ENCODE peak calls at places on chromosomes 16 and 17, in ten cellular contexts. One of them, this sample, is unnamed.

GRCh38 chr16:89815639-89816348 is 653 bp downstream of the FANCA start:
- DNase-seq in ovary: no peak
- DNase-seq in Peyer's patch: no peak
- DNase-seq in IMR-90: no peak
- DNase-seq in tibial nerve: no peak
- DNase-seq in adrenal gland: no peak
- DNase-seq in HCT116: no peak
- DNase-seq in uterus: no peak
- DNase-seq in A549: no peak
- DNase-seq in sigmoid colon: no peak
- DNase-seq in this sample: no peak

GRCh38 chr17:69557339-69557738 is 142.8 kb downstream of the MAP2K6 start:
- DNase-seq in ovary: no peak
- DNase-seq in Peyer's patch: no peak
- DNase-seq in IMR-90: no peak
- DNase-seq in tibial nerve: no peak
- DNase-seq in adrenal gland: no peak
- DNase-seq in HCT116: no peak
- DNase-seq in uterus: no peak
- DNase-seq in A549: no peak
- DNase-seq in sigmoid colon: no peak
- DNase-seq in this sample: no peak

GRCh38 chr17:78717431-78717980 is 64.6 kb downstream of the CYTH1 start:
- DNase-seq in ovary: no peak
- DNase-seq in Peyer's patch: no peak
- DNase-seq in IMR-90: peak; percentile 26
- DNase-seq in tibial nerve: peak; percentile 23
- DNase-seq in adrenal gland: peak; percentile 33
- DNase-seq in HCT116: no peak
- DNase-seq in uterus: peak; percentile 28
- DNase-seq in A549: peak; percentile 74
- DNase-seq in sigmoid colon: peak; percentile 75
- DNase-seq in this sample: no peak

GRCh38 chr16:14202697-14203096 is 131.6 kb downstream of the MRTFB start:
- DNase-seq in ovary: no peak
- DNase-seq in Peyer's patch: no peak
- DNase-seq in IMR-90: no peak
- DNase-seq in tibial nerve: no peak
- DNase-seq in adrenal gland: no peak
- DNase-seq in HCT116: peak; percentile 10
- DNase-seq in uterus: no peak
- DNase-seq in A549: no peak
- DNase-seq in sigmoid colon: no peak
- DNase-seq in this sample: no peak

GRCh38 chr17:78532311-78532710 is 44.9 kb downstream of the DNAH17 start:
- DNase-seq in ovary: no peak
- DNase-seq in Peyer's patch: no peak
- DNase-seq in IMR-90: no peak
- DNase-seq in tibial nerve: no peak
- DNase-seq in adrenal gland: no peak
- DNase-seq in HCT116: no peak
- DNase-seq in uterus: no peak
- DNase-seq in A549: no peak
- DNase-seq in sigmoid colon: no peak
- DNase-seq in this sample: no peak

GRCh38 chr16:8928467-8928957 is 35.2 kb downstream of the USP7 start:
- DNase-seq in ovary: no peak
- DNase-seq in Peyer's patch: no peak
- DNase-seq in IMR-90: peak; percentile 60
- DNase-seq in tibial nerve: no peak
- DNase-seq in adrenal gland: no peak
- DNase-seq in HCT116: no peak
- DNase-seq in uterus: no peak
- DNase-seq in A549: no peak
- DNase-seq in sigmoid colon: no peak
- DNase-seq in this sample: no peak

GRCh38 chr16:49461517-49461951 is 87.9 kb downstream of the C16orf78 start:
- DNase-seq in ovary: no peak
- DNase-seq in Peyer's patch: peak; percentile 36
- DNase-seq in IMR-90: no peak
- DNase-seq in tibial nerve: no peak
- DNase-seq in adrenal gland: peak; percentile 11
- DNase-seq in HCT116: no peak
- DNase-seq in uterus: no peak
- DNase-seq in A549: no peak
- DNase-seq in sigmoid colon: peak; percentile 59
- DNase-seq in this sample: no peak

GRCh38 chr16:24281466-24281865 is 25.3 kb downstream of the CACNG3 start:
- DNase-seq in ovary: no peak
- DNase-seq in Peyer's patch: no peak
- DNase-seq in IMR-90: no peak
- DNase-seq in tibial nerve: no peak
- DNase-seq in adrenal gland: no peak
- DNase-seq in HCT116: no peak
- DNase-seq in uterus: no peak
- DNase-seq in A549: no peak
- DNase-seq in sigmoid colon: no peak
- DNase-seq in this sample: no peak

GRCh38 chr16:35744084-35744483 is 2284.7 kb downstream of the TP53TG3F start:
- DNase-seq in ovary: no peak
- DNase-seq in Peyer's patch: no peak
- DNase-seq in IMR-90: no peak
- DNase-seq in tibial nerve: no peak
- DNase-seq in adrenal gland: no peak
- DNase-seq in HCT116: no peak
- DNase-seq in uterus: no peak
- DNase-seq in A549: no peak
- DNase-seq in sigmoid colon: no peak
- DNase-seq in this sample: no peak
- H3K27ac ChIP-seq in ovary: no peak overlapping the region
- H3K27ac ChIP-seq in Peyer's patch: no peak overlapping the region
- H3K27ac ChIP-seq in IMR-90: no peak overlapping the region
- H3K27ac ChIP-seq in tibial nerve: no peak overlapping the region
- H3K27ac ChIP-seq in adrenal gland: no peak overlapping the region
- H3K27ac ChIP-seq in HCT116: no peak overlapping the region
- H3K27ac ChIP-seq in uterus: no peak overlapping the region
- H3K27ac ChIP-seq in A549: no peak overlapping the region
- H3K27ac ChIP-seq in sigmoid colon: no peak overlapping the region
- H3K27ac ChIP-seq in this sample: no peak overlapping the region

GRCh38 chr17:47882247-47882646 is 13.8 kb upstream of the SP2 start:
- DNase-seq in ovary: no peak
- DNase-seq in Peyer's patch: peak; percentile 79
- DNase-seq in IMR-90: peak; percentile 32
- DNase-seq in tibial nerve: no peak
- DNase-seq in adrenal gland: no peak
- DNase-seq in HCT116: no peak
- DNase-seq in uterus: no peak
- DNase-seq in A549: no peak
- DNase-seq in sigmoid colon: no peak
- DNase-seq in this sample: no peak

GRCh38 chr17:47883589-47884426 is 12.2 kb upstream of the SP2 start:
- DNase-seq in ovary: no peak
- DNase-seq in Peyer's patch: peak; percentile 80
- DNase-seq in IMR-90: no peak
- DNase-seq in tibial nerve: no peak
- DNase-seq in adrenal gland: no peak
- DNase-seq in HCT116: no peak
- DNase-seq in uterus: peak; percentile 41
- DNase-seq in A549: no peak
- DNase-seq in sigmoid colon: no peak
- DNase-seq in this sample: no peak

GRCh38 chr17:47882695-47883588 is 13.1 kb upstream of the SP2 start:
- DNase-seq in ovary: no peak
- DNase-seq in Peyer's patch: peak; percentile 62
- DNase-seq in IMR-90: no peak
- DNase-seq in tibial nerve: no peak
- DNase-seq in adrenal gland: no peak
- DNase-seq in HCT116: no peak
- DNase-seq in uterus: no peak
- DNase-seq in A549: no peak
- DNase-seq in sigmoid colon: no peak
- DNase-seq in this sample: no peak

GRCh38 chr17:47884427-47884740 is 11.7 kb upstream of the SP2 start:
- DNase-seq in ovary: no peak
- DNase-seq in Peyer's patch: no peak
- DNase-seq in IMR-90: no peak
- DNase-seq in tibial nerve: no peak
- DNase-seq in adrenal gland: no peak
- DNase-seq in HCT116: no peak
- DNase-seq in uterus: no peak
- DNase-seq in A549: no peak
- DNase-seq in sigmoid colon: no peak
- DNase-seq in this sample: no peak

DNA sequence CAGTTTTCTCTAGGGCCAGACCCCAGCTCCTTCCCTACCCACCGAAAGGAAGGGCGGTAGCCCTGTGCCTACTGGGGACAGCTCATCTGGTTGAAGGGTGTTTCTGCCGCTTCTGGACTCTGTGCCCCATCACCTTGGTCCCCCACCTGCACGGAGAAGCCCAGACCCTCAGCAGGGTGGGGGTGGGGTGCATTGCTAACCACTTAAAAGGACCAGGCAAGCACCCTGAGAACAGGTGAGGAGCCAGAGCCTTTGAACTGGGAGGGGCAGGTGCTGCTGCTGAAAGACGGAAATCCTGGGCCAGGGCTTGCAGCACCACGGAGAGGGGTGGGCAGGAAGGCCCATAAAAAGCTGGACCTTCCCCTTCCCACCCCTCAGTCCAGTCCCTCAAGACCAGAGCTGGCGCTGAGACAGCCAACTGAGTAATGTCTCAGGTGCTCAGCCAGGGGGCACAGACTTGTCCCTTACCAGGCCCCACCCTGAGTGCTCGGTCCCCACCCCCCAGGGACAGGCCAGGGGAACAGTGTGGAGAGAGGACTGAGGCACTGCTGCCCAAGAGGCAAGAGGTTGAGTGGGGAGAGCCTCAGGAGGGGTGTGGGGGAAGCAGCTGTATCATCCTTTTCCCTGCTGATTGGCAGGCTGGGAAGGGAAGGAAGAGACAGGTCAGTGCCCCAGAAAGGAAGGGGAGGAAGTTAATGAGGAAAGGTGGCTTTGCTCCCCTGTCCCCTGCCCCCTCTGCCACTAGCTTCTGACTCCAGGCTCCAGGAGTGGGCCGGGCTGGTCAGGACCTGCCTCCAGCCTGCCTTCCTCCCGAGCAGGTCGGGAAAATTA is 10.9 kb upstream of the SP2 start:
- DNase-seq in ovary: no peak
- DNase-seq in Peyer's patch: peak; percentile 86
- DNase-seq in IMR-90: no peak
- DNase-seq in tibial nerve: no peak
- DNase-seq in adrenal gland: no peak
- DNase-seq in HCT116: no peak
- DNase-seq in uterus: no peak
- DNase-seq in A549: no peak
- DNase-seq in sigmoid colon: no peak
- DNase-seq in this sample: no peak
- TF ChIP-seq CTCF in ovary: no peak
- TF ChIP-seq CTCF in Peyer's patch: no peak
- TF ChIP-seq CTCF in IMR-90: no peak
- TF ChIP-seq CTCF in tibial nerve: no peak
- TF ChIP-seq CTCF in adrenal gland: no peak
- TF ChIP-seq CTCF in HCT116: no peak
- TF ChIP-seq CTCF in uterus: no peak
- TF ChIP-seq CTCF in A549: no peak
- TF ChIP-seq CTCF in sigmoid colon: no peak
- TF ChIP-seq CTCF in this sample: no peak

GRCh38 chr16:4410335-4411075 is 5.9 kb downstream of the CORO7 start:
- DNase-seq in ovary: peak; percentile 56
- DNase-seq in Peyer's patch: peak; percentile 73
- DNase-seq in IMR-90: peak; percentile 98
- DNase-seq in tibial nerve: peak; percentile 69
- DNase-seq in adrenal gland: peak; percentile 21
- DNase-seq in HCT116: no peak
- DNase-seq in uterus: no peak
- DNase-seq in A549: no peak
- DNase-seq in sigmoid colon: peak; percentile 91
- DNase-seq in this sample: no peak

GRCh38 chr16:4408323-4408690 is 8.1 kb downstream of the CORO7 start:
- DNase-seq in ovary: no peak
- DNase-seq in Peyer's patch: no peak
- DNase-seq in IMR-90: no peak
- DNase-seq in tibial nerve: no peak
- DNase-seq in adrenal gland: peak; percentile 13
- DNase-seq in HCT116: no peak
- DNase-seq in uterus: no peak
- DNase-seq in A549: no peak
- DNase-seq in sigmoid colon: no peak
- DNase-seq in this sample: no peak

GRCh38 chr16:4404967-4405696 is 11.3 kb downstream of the CORO7 start:
- DNase-seq in ovary: peak; percentile 25
- DNase-seq in Peyer's patch: no peak
- DNase-seq in IMR-90: no peak
- DNase-seq in tibial nerve: no peak
- DNase-seq in adrenal gland: peak; percentile 17
- DNase-seq in HCT116: no peak
- DNase-seq in uterus: no peak
- DNase-seq in A549: no peak
- DNase-seq in sigmoid colon: peak; percentile 66
- DNase-seq in this sample: no peak

GRCh38 chr16:4409081-4409932 is 7.1 kb downstream of the CORO7 start:
- DNase-seq in ovary: peak; percentile 29
- DNase-seq in Peyer's patch: no peak
- DNase-seq in IMR-90: no peak
- DNase-seq in tibial nerve: no peak
- DNase-seq in adrenal gland: no peak
- DNase-seq in HCT116: no peak
- DNase-seq in uterus: no peak
- DNase-seq in A549: peak; percentile 35
- DNase-seq in sigmoid colon: no peak
- DNase-seq in this sample: no peak

DNA sequence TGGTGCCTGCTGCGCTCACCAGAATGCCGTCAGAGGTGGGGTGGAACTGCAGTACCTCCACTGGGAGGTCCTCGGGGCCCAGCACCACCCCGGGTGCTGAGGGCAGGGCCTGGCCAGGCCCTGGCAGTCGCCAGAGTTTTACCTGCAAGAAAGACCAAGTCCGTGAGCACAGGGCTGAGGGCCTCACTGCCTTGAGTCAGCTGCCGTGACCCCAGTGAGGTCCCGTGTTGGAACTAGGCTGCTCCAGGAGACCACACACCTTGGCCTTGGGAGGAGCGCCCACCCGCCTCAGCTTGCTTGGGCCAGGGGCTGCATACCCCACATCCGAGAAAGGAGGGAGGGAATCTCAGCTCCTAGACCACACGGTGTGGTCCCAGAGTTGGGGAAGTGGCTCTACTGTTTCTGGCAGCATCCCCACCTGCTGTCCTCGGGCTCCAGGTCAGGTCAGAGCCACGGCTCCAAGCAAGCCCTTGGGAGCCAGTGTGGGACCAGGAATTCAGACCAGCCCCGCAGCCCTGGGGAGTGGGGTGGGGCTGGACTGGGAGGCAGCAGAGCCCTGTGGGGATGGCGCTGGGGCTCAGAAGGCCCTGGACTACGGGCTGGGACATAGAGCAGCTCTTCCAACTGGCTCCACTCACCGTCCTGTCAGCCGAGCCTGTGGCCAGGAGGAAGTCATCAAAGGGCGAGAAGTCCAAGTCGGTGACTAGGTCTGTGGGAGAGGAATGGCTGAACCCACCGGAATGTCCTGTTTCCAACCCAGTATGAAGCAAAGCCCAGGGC is 8.7 kb downstream of the CORO7 start:
- DNase-seq in ovary: no peak
- DNase-seq in Peyer's patch: no peak
- DNase-seq in IMR-90: peak; percentile 82
- DNase-seq in tibial nerve: no peak
- DNase-seq in adrenal gland: peak; percentile 14
- DNase-seq in HCT116: no peak
- DNase-seq in uterus: peak; percentile 64
- DNase-seq in A549: no peak
- DNase-seq in sigmoid colon: peak; percentile 86
- DNase-seq in this sample: no peak
- TF ChIP-seq POLR2A in ovary: no peak
- TF ChIP-seq POLR2A in Peyer's patch: no peak
- TF ChIP-seq POLR2A in IMR-90: no peak
- TF ChIP-seq POLR2A in tibial nerve: no peak
- TF ChIP-seq POLR2A in adrenal gland: no peak
- TF ChIP-seq POLR2A in HCT116: no peak
- TF ChIP-seq POLR2A in uterus: no peak
- TF ChIP-seq POLR2A in A549: no peak
- TF ChIP-seq POLR2A in sigmoid colon: no peak
- TF ChIP-seq POLR2A in this sample: no peak

DNA sequence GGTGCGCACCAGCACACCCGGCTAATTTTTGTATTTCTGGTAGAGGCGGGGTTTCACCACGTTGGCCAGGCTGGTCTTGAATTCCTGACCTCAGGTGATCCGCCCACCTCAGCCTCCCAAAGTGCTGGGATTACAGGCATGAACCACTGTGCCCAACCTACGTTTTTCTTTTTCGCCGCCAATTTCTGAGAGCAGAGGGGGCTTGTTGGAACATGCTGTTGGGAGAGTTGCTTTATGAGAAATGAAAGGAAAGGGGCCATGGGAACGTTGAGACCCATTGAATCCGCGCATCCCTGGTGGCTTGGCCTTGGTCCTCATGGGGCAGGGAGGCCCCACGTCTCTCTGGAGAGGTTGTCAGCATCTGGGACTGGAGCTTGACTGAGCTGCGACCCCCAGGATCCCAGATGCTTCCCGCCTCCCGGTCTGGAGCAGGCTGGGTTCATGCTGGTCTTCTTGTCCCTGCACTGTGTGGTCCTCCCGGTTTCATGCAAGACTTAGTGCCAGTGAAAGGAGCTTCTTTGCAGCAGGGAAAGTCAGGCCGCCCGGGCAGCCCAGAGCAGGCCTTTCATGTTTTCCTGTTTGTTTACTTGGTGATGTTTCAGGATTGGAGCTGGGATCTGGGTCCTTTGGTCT is 22.8 kb downstream of the CRISPLD2 start:
- DNase-seq in ovary: no peak
- DNase-seq in Peyer's patch: no peak
- DNase-seq in IMR-90: no peak
- DNase-seq in tibial nerve: no peak
- DNase-seq in adrenal gland: no peak
- DNase-seq in HCT116: no peak
- DNase-seq in uterus: no peak
- DNase-seq in A549: no peak
- DNase-seq in sigmoid colon: no peak
- DNase-seq in this sample: no peak
- H3K27ac ChIP-seq in ovary: no peak overlapping the region
- H3K27ac ChIP-seq in Peyer's patch: no peak overlapping the region
- H3K27ac ChIP-seq in IMR-90: no peak overlapping the region
- H3K27ac ChIP-seq in tibial nerve: no peak overlapping the region
- H3K27ac ChIP-seq in adrenal gland: no peak overlapping the region
- H3K27ac ChIP-seq in HCT116: peak overlapping the region; percentile 6
- H3K27ac ChIP-seq in uterus: peak overlapping the region; percentile 99
- H3K27ac ChIP-seq in A549: no peak overlapping the region
- H3K27ac ChIP-seq in sigmoid colon: peak overlapping the region; percentile 68
- H3K27ac ChIP-seq in this sample: peak overlapping the region; percentile 79

This sample was measured in esophagus squamous epithelium.